ENCODE peak calls at places on chromosomes 6 and 20, in four cellular contexts. One of them, this sample, is unnamed.

GRCh38 chr6:35804996-35805736 is at the start of gene LHFPL5:
- DNase-seq in Calu3: peak; percentile 85
- DNase-seq in Peyer's patch: no peak
- DNase-seq in HFF-Myc: no peak
- DNase-seq in this sample: no peak

GRCh38 chr20:43894531-43894930 is 20.1 kb upstream of the TOX2 start:
- DNase-seq in Calu3: no peak
- DNase-seq in Peyer's patch: no peak
- DNase-seq in HFF-Myc: no peak
- DNase-seq in this sample: no peak

GRCh38 chr6:74113901-74114300 is 417.9 kb downstream of the CD109 start:
- DNase-seq in Calu3: no peak
- DNase-seq in Peyer's patch: no peak
- DNase-seq in HFF-Myc: no peak
- DNase-seq in this sample: no peak

GRCh38 chr6:36986704-36987047 is 680 bp upstream of the MTCH1 start:
- DNase-seq in Calu3: no peak
- DNase-seq in Peyer's patch: no peak
- DNase-seq in HFF-Myc: no peak
- DNase-seq in this sample: no peak

GRCh38 chr6:128327890-128328289 is 192.5 kb downstream of the PTPRK start:
- DNase-seq in Calu3: peak; percentile 46
- DNase-seq in Peyer's patch: peak; percentile 56
- DNase-seq in HFF-Myc: no peak
- DNase-seq in this sample: no peak

GRCh38 chr6:26105109-26105730 is 18.0 kb downstream of the HFE start:
- DNase-seq in Calu3: no peak
- DNase-seq in Peyer's patch: no peak
- DNase-seq in HFF-Myc: no peak
- DNase-seq in this sample: no peak

GRCh38 chr6:132511159-132511835 is 1.6 kb downstream of the STX7 start:
- DNase-seq in Calu3: no peak
- DNase-seq in Peyer's patch: no peak
- DNase-seq in HFF-Myc: no peak
- DNase-seq in this sample: peak; percentile 51

GRCh38 chr6:26216886-26217713 is 129.9 kb downstream of the HFE start:
- DNase-seq in Calu3: peak; percentile 91
- DNase-seq in Peyer's patch: peak; percentile 93
- DNase-seq in HFF-Myc: no peak
- DNase-seq in this sample: peak; percentile 82

GRCh38 chr6:34791164-34791841 is 580 bp upstream of the BLTP3A start:
- DNase-seq in Calu3: peak; percentile 76
- DNase-seq in Peyer's patch: peak; percentile 82
- DNase-seq in HFF-Myc: no peak
- DNase-seq in this sample: no peak
- TF ChIP-seq CTCF in Calu3: no peak
- TF ChIP-seq CTCF in Peyer's patch: no peak
- TF ChIP-seq CTCF in HFF-Myc: peak; percentile 18
- TF ChIP-seq CTCF in this sample: no peak

GRCh38 chr20:33263784-33264183 is 19.2 kb upstream of the BPIFB1 start:
- DNase-seq in Calu3: no peak
- DNase-seq in Peyer's patch: no peak
- DNase-seq in HFF-Myc: no peak
- DNase-seq in this sample: no peak

GRCh38 chr20:33261465-33261864 is 21.5 kb upstream of the BPIFB1 start:
- DNase-seq in Calu3: no peak
- DNase-seq in Peyer's patch: no peak
- DNase-seq in HFF-Myc: no peak
- DNase-seq in this sample: no peak

GRCh38 chr20:33267691-33268090 is 15.3 kb upstream of the BPIFB1 start:
- DNase-seq in Calu3: no peak
- DNase-seq in Peyer's patch: no peak
- DNase-seq in HFF-Myc: no peak
- DNase-seq in this sample: no peak

GRCh38 chr20:33259371-33259770 is 23.6 kb downstream of the BPIFA1 start:
- DNase-seq in Calu3: no peak
- DNase-seq in Peyer's patch: no peak
- DNase-seq in HFF-Myc: no peak
- DNase-seq in this sample: no peak

GRCh38 chr20:33262658-33263065 is 20.4 kb upstream of the BPIFB1 start:
- DNase-seq in Calu3: peak; percentile 81
- DNase-seq in Peyer's patch: no peak
- DNase-seq in HFF-Myc: peak; percentile 22
- DNase-seq in this sample: no peak
- TF ChIP-seq CTCF in Calu3: peak; percentile 87
- TF ChIP-seq CTCF in Peyer's patch: no peak
- TF ChIP-seq CTCF in HFF-Myc: peak; percentile 72
- TF ChIP-seq CTCF in this sample: peak; percentile 76

GRCh38 chr6:33672808-33673207 is 38.7 kb downstream of the UQCC2 start:
- DNase-seq in Calu3: peak; percentile 94
- DNase-seq in Peyer's patch: no peak
- DNase-seq in HFF-Myc: peak; percentile 88
- DNase-seq in this sample: no peak
- TF ChIP-seq CTCF in Calu3: peak; percentile 85
- TF ChIP-seq CTCF in Peyer's patch: no peak
- TF ChIP-seq CTCF in HFF-Myc: peak; percentile 59
- TF ChIP-seq CTCF in this sample: no peak

GRCh38 chr6:169019727-169020491 is 233.7 kb downstream of the THBS2 start:
- DNase-seq in Calu3: peak; percentile 19
- DNase-seq in Peyer's patch: no peak
- DNase-seq in HFF-Myc: no peak
- DNase-seq in this sample: no peak
- TF ChIP-seq CTCF in Calu3: no peak
- TF ChIP-seq CTCF in Peyer's patch: no peak
- TF ChIP-seq CTCF in HFF-Myc: peak; percentile 19
- TF ChIP-seq CTCF in this sample: no peak

DNA sequence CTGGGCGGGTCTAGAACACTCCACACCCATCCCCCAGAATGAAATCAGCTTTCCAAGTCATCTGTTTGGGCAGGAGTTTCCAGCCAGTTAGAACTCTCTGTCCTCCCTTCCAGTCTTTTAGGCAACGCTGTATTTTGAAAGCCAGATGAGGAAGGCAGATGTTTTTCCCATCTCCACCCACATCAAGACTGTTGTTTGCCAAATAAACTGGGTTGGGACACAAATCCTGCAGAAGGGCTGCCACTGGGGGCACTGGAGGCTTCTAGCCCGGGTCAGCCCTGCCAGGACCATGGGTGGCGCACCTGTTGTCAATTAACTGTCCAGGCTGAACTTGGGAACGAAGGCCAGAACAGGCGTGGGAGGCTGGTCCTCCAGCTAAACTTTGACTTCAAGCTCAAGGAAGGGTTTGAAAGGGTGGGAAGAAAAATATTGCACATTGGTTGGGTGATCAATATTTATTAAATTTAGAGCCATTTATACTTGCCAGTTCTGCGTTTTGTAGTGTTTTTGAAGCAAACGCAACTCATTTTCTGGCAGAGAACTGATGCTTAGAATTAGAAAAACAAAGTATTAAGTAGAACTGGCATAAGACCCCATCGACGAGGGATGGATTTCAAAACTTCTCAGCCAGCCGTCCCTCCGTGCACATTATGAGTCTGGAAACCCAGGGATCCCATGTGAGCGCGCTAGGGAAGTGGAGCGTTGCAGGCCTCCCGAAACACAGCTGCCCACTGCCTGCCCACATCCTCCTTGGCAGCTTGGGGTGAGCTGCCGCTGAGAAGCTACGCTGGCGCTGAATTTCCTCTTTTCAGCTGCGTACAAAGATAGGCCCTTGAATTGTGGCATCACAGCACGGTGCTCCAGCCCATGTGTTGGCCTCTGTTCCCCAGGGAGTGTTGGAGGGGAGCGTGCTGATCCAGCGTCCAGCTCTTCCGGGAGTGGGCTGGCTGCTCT is 297.4 kb downstream of the QKI start:
- DNase-seq in Calu3: no peak
- DNase-seq in Peyer's patch: peak; percentile 83
- DNase-seq in HFF-Myc: peak; percentile 59
- DNase-seq in this sample: peak; percentile 74
- TF ChIP-seq CTCF in Calu3: no peak
- TF ChIP-seq CTCF in Peyer's patch: no peak
- TF ChIP-seq CTCF in HFF-Myc: peak; percentile 41
- TF ChIP-seq CTCF in this sample: no peak

This sample was measured in CD14-positive monocyte.